ENCODE peak calls at places on chromosomes 1 and 21, in six cellular contexts. R is suprapubic skin, G is heart left ventricle, N is neuronal stem cell, U is sigmoid colon, I is A549. W is an unnamed sample. For H3K4me1, the result is how much of the 10 kb centered on the place peaks cover.

GRCh38 chr1:153404768-153405167 is 11.6 kb upstream of the S100A7A start:
- DNase-seq in R (no peak), G (no peak), N (no peak), U (no peak), I (peak), W (peak)

GRCh38 chr1:77704736-77705135 is 22.3 kb upstream of the ZZZ3 start:
- DNase-seq in R (no peak), G (no peak), N (no peak), U (no peak), I (no peak), W (no peak)

GRCh38 chr1:59072017-59072947 is 224.6 kb upstream of the FGGY start:
- DNase-seq in R (no peak), G (no peak), N (no peak), U (no peak), I (no peak), W (no peak)

GRCh38 chr1:1624443-1625403 is 7.2 kb upstream of the MMP23B start:
- DNase-seq in R (peak), G (peak), N (no peak), U (no peak), I (no peak), W (no peak)

GRCh38 chr1:154760469-154760933 is 109.6 kb downstream of the KCNN3 start:
- DNase-seq in R (no peak), G (peak), N (peak), U (peak), I (peak), W (peak)

GRCh38 chr1:226126824-226127591 is 59.5 kb downstream of the ACBD3 start:
- DNase-seq in R (peak), G (no peak), N (no peak), U (peak), I (no peak), W (no peak)

GRCh38 chr21:26506951-26507350 is 66.1 kb downstream of the CYYR1 start:
- DNase-seq in R (no peak), G (no peak), N (no peak), U (no peak), I (no peak), W (no peak)

GRCh38 chr1:92030701-92031107 is 919 bp downstream of the EPHX4 start:
- DNase-seq in R (no peak), G (no peak), N (no peak), U (no peak), I (peak), W (no peak)

GRCh38 chr1:222370911-222371717 is 176.8 kb downstream of the HHIPL2 start:
- DNase-seq in R (no peak), G (no peak), N (no peak), U (no peak), I (peak), W (no peak)

GRCh38 chr1:175154595-175155472 is 37.7 kb downstream of the KIAA0040 start:
- DNase-seq in R (no peak), G (peak), N (peak), U (peak), I (peak), W (peak)

GRCh38 chr1:85427358-85427757 is 37.6 kb downstream of the DDAH1 start:
- DNase-seq in R (no peak), G (no peak), N (no peak), U (no peak), I (peak), W (no peak)

GRCh38 chr1:41221995-41222991 is 19.8 kb downstream of the SCMH1 start:
- DNase-seq in R (no peak), G (no peak), N (no peak), U (no peak), I (no peak), W (no peak)

GRCh38 chr1:241533375-241534115 is 1.4 kb downstream of the KMO start:
- DNase-seq in R (no peak), G (no peak), N (no peak), U (no peak), I (no peak), W (no peak)

GRCh38 chr1:244163861-244164562 is 112.9 kb downstream of the ZBTB18 start:
- DNase-seq in R (no peak), G (peak), N (no peak), U (no peak), I (peak), W (no peak)

GRCh38 chr1:209567788-209568187 is 15.7 kb upstream of the CAMK1G start:
- DNase-seq in R (no peak), G (no peak), N (no peak), U (no peak), I (no peak), W (no peak)

GRCh38 chr1:1614204-1614953 is 921 bp upstream of the MIB2 start:
- DNase-seq in R (no peak), G (peak), N (no peak), U (no peak), I (no peak), W (peak)

GRCh38 chr1:54328117-54328636 is 78.0 kb downstream of the SSBP3 start:
- DNase-seq in R (no peak), G (no peak), N (no peak), U (no peak), I (no peak), W (no peak)

GRCh38 chr21:46498335-46499050 is 39.8 kb downstream of the DIP2A start:
- DNase-seq in R (no peak), G (no peak), N (no peak), U (no peak), I (no peak), W (no peak)

GRCh38 chr21:36347962-36348328 is 27.9 kb downstream of the MORC3 start:
- DNase-seq in R (no peak), G (no peak), N (no peak), U (no peak), I (no peak), W (no peak)

DNA sequence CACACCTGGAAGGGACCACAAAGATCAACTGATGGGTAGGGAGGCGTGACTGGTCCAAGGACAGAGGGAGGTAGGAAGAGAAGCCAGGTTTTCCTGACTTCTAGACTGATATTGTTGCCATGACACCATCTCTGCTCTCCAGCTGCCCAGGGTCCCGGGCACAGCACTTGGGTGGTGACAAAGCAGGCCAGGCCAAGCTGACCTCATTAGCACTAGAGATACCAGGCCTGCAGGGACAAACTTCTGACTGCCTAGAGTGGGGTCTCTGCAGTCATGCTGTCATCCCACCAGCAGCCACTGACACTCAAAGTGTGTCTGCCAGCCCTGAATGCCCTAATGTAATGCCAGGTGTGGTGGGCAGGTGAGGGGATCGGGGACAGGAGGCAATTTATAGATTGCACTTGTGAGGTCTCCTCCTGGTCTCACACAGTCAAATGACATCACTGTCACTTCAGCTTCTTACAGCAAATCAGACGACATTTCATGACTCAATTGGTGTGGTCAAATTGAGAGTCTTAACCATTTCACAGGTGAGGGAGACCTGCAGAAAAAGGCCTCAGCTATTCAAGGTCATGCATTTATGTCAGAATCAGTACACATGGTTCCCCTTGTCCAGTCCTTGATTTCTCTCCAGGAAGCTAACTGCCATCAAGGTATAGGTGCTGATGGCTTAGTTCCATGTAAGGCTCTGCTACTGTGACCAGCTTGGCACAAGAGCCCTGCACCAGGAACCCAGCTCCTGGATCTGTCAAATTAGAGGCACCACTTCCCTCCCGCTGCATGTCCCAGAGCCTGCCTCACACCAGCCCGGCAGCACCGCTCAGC is 2.7 kb downstream of the SLC9A1 start:
- DNase-seq in R (no peak), G (peak), N (no peak), U (no peak), I (no peak), W (peak)
- H3K4me1 ChIP-seq in R (half or more), G (under half), N (under half), U (half or more), I (under half), W (under half)

GRCh38 chr1:21935891-21936365 is 1.2 kb downstream of the HSPG2 start:
- DNase-seq in R (no peak), G (peak), N (no peak), U (peak), I (peak), W (no peak)

GRCh38 chr1:21936366-21937031 is 611 bp downstream of the HSPG2 start:
- DNase-seq in R (no peak), G (peak), N (no peak), U (peak), I (no peak), W (no peak)

GRCh38 chr1:21937372-21938121 is 437 bp upstream of the HSPG2 start:
- DNase-seq in R (no peak), G (peak), N (peak), U (peak), I (peak), W (peak)

GRCh38 chr1:21935393-21935804 is 1.7 kb downstream of the HSPG2 start:
- DNase-seq in R (no peak), G (peak), N (no peak), U (no peak), I (peak), W (no peak)

GRCh38 chr1:21937034-21937371 is at the start of gene HSPG2:
- DNase-seq in R (no peak), G (no peak), N (no peak), U (no peak), I (no peak), W (no peak)
- H3K27ac ChIP-seq in R (peak), G (peak), N (peak), U (peak), I (peak), W (peak)

DNA sequence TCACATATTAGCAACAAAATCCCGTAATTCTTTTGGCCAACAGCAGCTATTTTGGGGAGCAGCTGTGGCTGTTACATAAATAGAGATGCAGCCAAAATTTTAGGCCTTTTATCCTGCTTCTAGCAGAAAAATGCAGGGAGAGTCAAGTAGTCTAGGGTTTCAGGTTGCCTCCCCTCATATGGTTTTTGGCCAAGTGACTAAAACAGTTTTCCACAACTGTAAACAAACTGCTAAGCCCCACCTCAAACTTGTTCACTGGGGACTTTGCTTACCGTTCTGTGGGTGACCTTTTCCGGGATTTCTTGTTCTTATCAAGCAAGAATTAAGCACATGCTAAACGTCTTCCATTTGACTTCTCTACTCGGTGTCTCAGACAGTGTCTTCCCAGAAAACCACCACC is 133.4 kb downstream of the EDEM3 start:
- DNase-seq in R (no peak), G (no peak), N (no peak), U (peak), I (no peak), W (peak)
- H3K4me1 ChIP-seq in R (half or more), G (under half), N (under half), U (half or more), I (under half), W (under half)

DNA sequence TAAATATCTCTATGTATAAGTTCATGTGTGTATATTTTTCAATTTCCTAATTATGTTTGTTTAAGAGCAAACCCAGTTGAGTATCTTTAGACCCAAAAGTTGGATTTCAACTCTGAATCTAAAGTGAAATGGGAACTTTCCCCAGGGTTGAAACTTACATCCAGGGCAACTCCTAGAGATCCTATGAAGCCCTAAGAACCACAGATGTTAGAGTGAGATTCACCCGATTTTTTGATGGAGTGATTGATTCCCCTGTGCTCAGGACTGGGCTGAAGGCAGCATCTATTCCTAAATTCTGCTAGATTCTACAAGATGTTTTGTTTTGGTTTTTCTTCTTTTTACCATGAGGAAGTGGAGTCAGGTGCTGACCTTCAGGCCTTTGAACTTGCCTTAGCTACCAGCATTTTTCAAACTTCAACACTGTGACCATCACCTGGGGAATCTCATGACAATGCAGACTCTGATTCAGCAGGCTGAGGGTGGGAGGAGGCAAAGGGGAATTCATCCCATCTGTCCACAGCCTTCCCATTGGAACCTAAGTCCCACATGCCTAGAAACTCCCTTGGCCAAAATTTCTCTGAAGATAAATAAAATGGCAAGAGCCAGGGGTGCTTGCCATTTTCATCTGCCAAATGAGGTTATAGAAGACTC is 145.5 kb downstream of the ETS2 start:
- DNase-seq in R (no peak), G (no peak), N (no peak), U (no peak), I (peak), W (no peak)
- H3K27ac ChIP-seq in R (no peak), G (no peak), N (no peak), U (no peak), I (peak), W (no peak)

GRCh38 chr1:167543566-167543965 is 10.0 kb downstream of the CREG1 start:
- DNase-seq in R (no peak), G (no peak), N (no peak), U (no peak), I (no peak), W (no peak)
- H3K4me1 ChIP-seq in R (under half), G (under half), N (under half), U (under half), I (under half), W (under half)

GRCh38 chr1:205284420-205285144 is 37.0 kb downstream of the NUAK2 start:
- DNase-seq in R (peak), G (peak), N (peak), U (peak), I (peak), W (peak)

GRCh38 chr1:205285391-205286101 is 36.0 kb downstream of the NUAK2 start:
- DNase-seq in R (no peak), G (no peak), N (no peak), U (no peak), I (no peak), W (peak)

GRCh38 chr1:205287723-205288122 is 33.8 kb downstream of the NUAK2 start:
- DNase-seq in R (no peak), G (no peak), N (no peak), U (no peak), I (no peak), W (no peak)

GRCh38 chr1:205287076-205287475 is 34.5 kb downstream of the NUAK2 start:
- DNase-seq in R (no peak), G (no peak), N (no peak), U (no peak), I (no peak), W (no peak)

DNA sequence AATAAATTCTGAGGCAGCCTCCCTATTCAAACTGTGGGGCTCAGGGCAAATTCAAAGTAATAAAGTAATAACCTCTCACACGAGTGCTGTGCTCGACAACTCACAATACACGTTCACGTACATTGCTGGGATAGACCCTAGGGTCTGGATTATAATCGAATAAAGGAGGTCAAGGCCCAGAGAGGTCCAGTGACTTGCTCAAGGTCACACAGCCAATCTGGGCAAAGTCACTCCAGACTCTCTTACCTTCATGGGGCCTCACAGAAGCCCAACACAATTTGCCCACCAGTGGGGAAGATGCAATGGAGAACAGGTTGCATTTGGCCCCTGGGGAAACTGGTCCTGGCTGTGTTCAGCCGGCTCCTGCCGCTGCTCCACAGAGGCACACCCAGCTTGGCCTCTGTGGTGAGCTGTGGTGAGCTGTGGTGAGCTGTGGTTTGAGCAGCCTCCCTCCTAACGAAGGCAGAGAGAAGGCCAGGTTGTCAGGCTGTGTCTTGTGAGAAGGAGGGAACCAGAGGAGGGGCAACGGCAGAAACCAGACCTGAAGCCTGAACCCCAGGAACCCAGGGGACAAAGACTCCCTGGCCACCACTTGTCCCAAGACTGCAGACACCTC is 35.1 kb downstream of the NUAK2 start:
- DNase-seq in R (no peak), G (no peak), N (no peak), U (no peak), I (no peak), W (no peak)
- H3K27ac ChIP-seq in R (no peak), G (no peak), N (no peak), U (no peak), I (peak), W (no peak)

GRCh38 chr1:43368646-43369020 is 822 bp upstream of the ELOVL1 start:
- DNase-seq in R (no peak), G (no peak), N (no peak), U (no peak), I (no peak), W (no peak)
- H3K4me1 ChIP-seq in R (under half), G (under half), N (under half), U (under half), I (half or more), W (under half)

GRCh38 chr1:31763671-31764306 is 351 bp downstream of the ADGRB2 start:
- DNase-seq in R (no peak), G (no peak), N (no peak), U (no peak), I (no peak), W (no peak)

GRCh38 chr1:31762726-31763670 is 1.1 kb downstream of the ADGRB2 start:
- DNase-seq in R (no peak), G (peak), N (peak), U (peak), I (peak), W (peak)

GRCh38 chr1:31764307-31765040 is at the start of gene ADGRB2:
- DNase-seq in R (no peak), G (no peak), N (no peak), U (no peak), I (peak), W (no peak)

GRCh38 chr1:31765516-31765915 is 1.4 kb upstream of the ADGRB2 start:
- DNase-seq in R (no peak), G (no peak), N (no peak), U (no peak), I (no peak), W (no peak)

DNA sequence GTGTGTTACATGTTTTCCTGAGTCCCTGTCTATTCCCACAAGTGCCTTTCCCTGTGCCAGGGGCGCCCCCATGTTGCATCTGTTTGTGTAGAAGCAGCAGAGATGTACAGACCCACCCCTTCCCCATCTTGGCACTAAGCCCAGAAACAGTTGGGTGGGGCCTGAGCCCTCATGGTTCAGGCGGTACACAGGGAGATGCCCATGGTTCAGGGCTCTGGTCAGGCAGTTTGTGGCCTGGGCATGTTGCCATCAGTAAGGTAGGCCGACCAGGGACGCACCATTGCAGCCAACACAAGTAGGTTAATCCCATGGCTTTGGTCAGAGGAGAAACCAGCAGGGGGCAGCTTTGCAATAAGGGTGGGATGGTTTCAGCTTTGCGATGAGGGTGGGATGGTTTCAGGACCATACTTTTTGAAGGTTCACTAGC is 914 bp upstream of the ADGRB2 start:
- DNase-seq in R (no peak), G (no peak), N (no peak), U (no peak), I (peak), W (peak)
- H3K27ac ChIP-seq in R (no peak), G (no peak), N (no peak), U (no peak), I (no peak), W (no peak)

GRCh38 chr1:208228026-208228425 is 16.2 kb downstream of the PLXNA2 start:
- DNase-seq in R (no peak), G (no peak), N (no peak), U (no peak), I (no peak), W (no peak)
- H3K4me1 ChIP-seq in R (under half), G (under half), N (under half), U (half or more), I (under half), W (under half)